ENCODE peak calls at places on chromosomes 7 and 10, in eight cellular contexts. One of them, this sample, is unnamed.

GRCh38 chr10:66625709-66626590 is 299.9 kb upstream of the LRRTM3 start:
- DNase-seq in NCI-H1105 treated with DMSO at 0.1 percent for 48 hours: no peak
- DNase-seq in OCI-LY7: no peak
- DNase-seq in fibroblast of the conjunctiva: no peak
- DNase-seq in endodermal cell: no peak
- DNase-seq in psoas muscle: no peak
- DNase-seq in GOT3: no peak
- DNase-seq in mucosa of gallbladder: no peak
- DNase-seq in this sample: peak

GRCh38 chr7:11969627-11970026 is 137.6 kb upstream of the THSD7A start:
- DNase-seq in mucosa of gallbladder: no peak
- DNase-seq in OCI-LY7: no peak
- DNase-seq in fibroblast of the conjunctiva: no peak
- DNase-seq in endodermal cell: no peak
- DNase-seq in psoas muscle: no peak
- DNase-seq in NCI-H1105 treated with DMSO at 0.1 percent for 48 hours: no peak
- DNase-seq in GOT3: no peak
- DNase-seq in this sample: no peak

GRCh38 chr7:98136423-98136822 is 29.8 kb downstream of the LMTK2 start:
- DNase-seq in endodermal cell: no peak
- DNase-seq in fibroblast of the conjunctiva: no peak
- DNase-seq in psoas muscle: no peak
- DNase-seq in GOT3: no peak
- DNase-seq in mucosa of gallbladder: no peak
- DNase-seq in OCI-LY7: no peak
- DNase-seq in NCI-H1105 treated with DMSO at 0.1 percent for 48 hours: no peak
- DNase-seq in this sample: no peak

GRCh38 chr7:38335490-38336135 is 62.2 kb upstream of the TARP start:
- DNase-seq in fibroblast of the conjunctiva: peak
- DNase-seq in NCI-H1105 treated with DMSO at 0.1 percent for 48 hours: peak
- DNase-seq in endodermal cell: peak
- DNase-seq in psoas muscle: peak
- DNase-seq in mucosa of gallbladder: peak
- DNase-seq in OCI-LY7: peak
- DNase-seq in GOT3: peak
- DNase-seq in this sample: peak

GRCh38 chr7:50962962-50963374 is 180.3 kb upstream of the GRB10 start:
- DNase-seq in fibroblast of the conjunctiva: peak
- DNase-seq in OCI-LY7: no peak
- DNase-seq in endodermal cell: peak
- DNase-seq in psoas muscle: peak
- DNase-seq in GOT3: peak
- DNase-seq in mucosa of gallbladder: peak
- DNase-seq in NCI-H1105 treated with DMSO at 0.1 percent for 48 hours: peak
- DNase-seq in this sample: peak

GRCh38 chr10:36515313-36515712 is 610.1 kb upstream of the ANKRD30A start:
- DNase-seq in OCI-LY7: no peak
- DNase-seq in NCI-H1105 treated with DMSO at 0.1 percent for 48 hours: no peak
- DNase-seq in fibroblast of the conjunctiva: no peak
- DNase-seq in mucosa of gallbladder: no peak
- DNase-seq in psoas muscle: no peak
- DNase-seq in endodermal cell: no peak
- DNase-seq in GOT3: no peak
- DNase-seq in this sample: no peak

GRCh38 chr10:5698062-5698461 is 13.4 kb downstream of the TASOR2 start:
- DNase-seq in NCI-H1105 treated with DMSO at 0.1 percent for 48 hours: no peak
- DNase-seq in mucosa of gallbladder: no peak
- DNase-seq in psoas muscle: no peak
- DNase-seq in endodermal cell: no peak
- DNase-seq in OCI-LY7: no peak
- DNase-seq in GOT3: no peak
- DNase-seq in fibroblast of the conjunctiva: no peak
- DNase-seq in this sample: no peak

GRCh38 chr10:95480102-95480900 is 80.9 kb downstream of the SORBS1 start:
- DNase-seq in mucosa of gallbladder: no peak
- DNase-seq in psoas muscle: no peak
- DNase-seq in NCI-H1105 treated with DMSO at 0.1 percent for 48 hours: no peak
- DNase-seq in OCI-LY7: no peak
- DNase-seq in GOT3: no peak
- DNase-seq in fibroblast of the conjunctiva: no peak
- DNase-seq in endodermal cell: peak
- DNase-seq in this sample: no peak

GRCh38 chr10:33422779-33423520 is 88.5 kb upstream of the NRP1 start:
- DNase-seq in endodermal cell: no peak
- DNase-seq in mucosa of gallbladder: no peak
- DNase-seq in psoas muscle: no peak
- DNase-seq in GOT3: no peak
- DNase-seq in OCI-LY7: no peak
- DNase-seq in fibroblast of the conjunctiva: peak
- DNase-seq in NCI-H1105 treated with DMSO at 0.1 percent for 48 hours: peak
- DNase-seq in this sample: no peak

GRCh38 chr10:9951481-9952257 is 1066.0 kb upstream of the CELF2 start:
- DNase-seq in psoas muscle: no peak
- DNase-seq in fibroblast of the conjunctiva: no peak
- DNase-seq in endodermal cell: no peak
- DNase-seq in mucosa of gallbladder: no peak
- DNase-seq in GOT3: no peak
- DNase-seq in OCI-LY7: no peak
- DNase-seq in NCI-H1105 treated with DMSO at 0.1 percent for 48 hours: no peak
- DNase-seq in this sample: no peak

GRCh38 chr10:127600479-127600878 is 51.4 kb downstream of the NPS start:
- DNase-seq in psoas muscle: no peak
- DNase-seq in endodermal cell: peak
- DNase-seq in mucosa of gallbladder: no peak
- DNase-seq in GOT3: no peak
- DNase-seq in NCI-H1105 treated with DMSO at 0.1 percent for 48 hours: no peak
- DNase-seq in OCI-LY7: no peak
- DNase-seq in fibroblast of the conjunctiva: no peak
- DNase-seq in this sample: no peak

GRCh38 chr10:10514790-10515189 is 502.9 kb upstream of the CELF2 start:
- DNase-seq in psoas muscle: no peak
- DNase-seq in mucosa of gallbladder: no peak
- DNase-seq in NCI-H1105 treated with DMSO at 0.1 percent for 48 hours: no peak
- DNase-seq in endodermal cell: no peak
- DNase-seq in fibroblast of the conjunctiva: no peak
- DNase-seq in GOT3: no peak
- DNase-seq in OCI-LY7: no peak
- DNase-seq in this sample: no peak

GRCh38 chr7:36605261-36605660 is 119.0 kb downstream of the AOAH start:
- DNase-seq in NCI-H1105 treated with DMSO at 0.1 percent for 48 hours: no peak
- DNase-seq in OCI-LY7: no peak
- DNase-seq in endodermal cell: no peak
- DNase-seq in mucosa of gallbladder: no peak
- DNase-seq in fibroblast of the conjunctiva: no peak
- DNase-seq in GOT3: no peak
- DNase-seq in psoas muscle: no peak
- DNase-seq in this sample: no peak

GRCh38 chr7:618539-619355 is 99.1 kb upstream of the PDGFA start:
- DNase-seq in psoas muscle: no peak
- DNase-seq in mucosa of gallbladder: peak
- DNase-seq in fibroblast of the conjunctiva: no peak
- DNase-seq in GOT3: no peak
- DNase-seq in endodermal cell: peak
- DNase-seq in OCI-LY7: no peak
- DNase-seq in NCI-H1105 treated with DMSO at 0.1 percent for 48 hours: no peak
- DNase-seq in this sample: no peak

GRCh38 chr10:69224862-69225657 is 4.9 kb downstream of the HKDC1 start:
- DNase-seq in GOT3: no peak
- DNase-seq in mucosa of gallbladder: no peak
- DNase-seq in endodermal cell: no peak
- DNase-seq in psoas muscle: no peak
- DNase-seq in fibroblast of the conjunctiva: no peak
- DNase-seq in NCI-H1105 treated with DMSO at 0.1 percent for 48 hours: no peak
- DNase-seq in OCI-LY7: peak
- DNase-seq in this sample: peak

GRCh38 chr10:600876-601275 is 88.6 kb downstream of the DIP2C start:
- DNase-seq in OCI-LY7: no peak
- DNase-seq in mucosa of gallbladder: no peak
- DNase-seq in GOT3: no peak
- DNase-seq in endodermal cell: no peak
- DNase-seq in fibroblast of the conjunctiva: no peak
- DNase-seq in NCI-H1105 treated with DMSO at 0.1 percent for 48 hours: peak
- DNase-seq in psoas muscle: no peak
- DNase-seq in this sample: peak

GRCh38 chr7:132750530-132751281 is 174.4 kb upstream of the PLXNA4 start:
- DNase-seq in endodermal cell: no peak
- DNase-seq in mucosa of gallbladder: no peak
- DNase-seq in fibroblast of the conjunctiva: no peak
- DNase-seq in GOT3: no peak
- DNase-seq in OCI-LY7: no peak
- DNase-seq in psoas muscle: no peak
- DNase-seq in NCI-H1105 treated with DMSO at 0.1 percent for 48 hours: no peak
- DNase-seq in this sample: no peak

GRCh38 chr7:80150621-80151273 is 16.1 kb downstream of the GNAI1 start:
- DNase-seq in OCI-LY7: no peak
- DNase-seq in endodermal cell: no peak
- DNase-seq in mucosa of gallbladder: no peak
- DNase-seq in psoas muscle: no peak
- DNase-seq in NCI-H1105 treated with DMSO at 0.1 percent for 48 hours: no peak
- DNase-seq in fibroblast of the conjunctiva: no peak
- DNase-seq in GOT3: no peak
- DNase-seq in this sample: peak

GRCh38 chr10:89481662-89482061 is 53.7 kb downstream of the SLC16A12 start:
- DNase-seq in endodermal cell: no peak
- DNase-seq in fibroblast of the conjunctiva: peak
- DNase-seq in psoas muscle: no peak
- DNase-seq in OCI-LY7: no peak
- DNase-seq in NCI-H1105 treated with DMSO at 0.1 percent for 48 hours: no peak
- DNase-seq in GOT3: no peak
- DNase-seq in mucosa of gallbladder: no peak
- DNase-seq in this sample: peak

GRCh38 chr7:55552320-55553086 is 19.8 kb downstream of the VOPP1 start:
- DNase-seq in psoas muscle: peak
- DNase-seq in mucosa of gallbladder: peak
- DNase-seq in NCI-H1105 treated with DMSO at 0.1 percent for 48 hours: no peak
- DNase-seq in GOT3: no peak
- DNase-seq in OCI-LY7: no peak
- DNase-seq in fibroblast of the conjunctiva: peak
- DNase-seq in endodermal cell: peak
- DNase-seq in this sample: peak

GRCh38 chr10:58645762-58646161 is 133.1 kb downstream of the BICC1 start:
- DNase-seq in OCI-LY7: no peak
- DNase-seq in psoas muscle: no peak
- DNase-seq in endodermal cell: no peak
- DNase-seq in GOT3: no peak
- DNase-seq in mucosa of gallbladder: no peak
- DNase-seq in fibroblast of the conjunctiva: no peak
- DNase-seq in NCI-H1105 treated with DMSO at 0.1 percent for 48 hours: no peak
- DNase-seq in this sample: peak

GRCh38 chr10:10007972-10008371 is 1009.7 kb upstream of the CELF2 start:
- DNase-seq in OCI-LY7: peak
- DNase-seq in fibroblast of the conjunctiva: no peak
- DNase-seq in mucosa of gallbladder: no peak
- DNase-seq in endodermal cell: peak
- DNase-seq in psoas muscle: no peak
- DNase-seq in NCI-H1105 treated with DMSO at 0.1 percent for 48 hours: no peak
- DNase-seq in GOT3: no peak
- DNase-seq in this sample: no peak

GRCh38 chr10:46301056-46301645 is 14.4 kb downstream of the ANTXRL start:
- DNase-seq in NCI-H1105 treated with DMSO at 0.1 percent for 48 hours: no peak
- DNase-seq in psoas muscle: no peak
- DNase-seq in endodermal cell: no peak
- DNase-seq in GOT3: no peak
- DNase-seq in fibroblast of the conjunctiva: no peak
- DNase-seq in mucosa of gallbladder: no peak
- DNase-seq in OCI-LY7: no peak
- DNase-seq in this sample: no peak

GRCh38 chr10:78331391-78331922 is 297.8 kb downstream of the RPS24 start:
- DNase-seq in mucosa of gallbladder: peak
- DNase-seq in OCI-LY7: no peak
- DNase-seq in endodermal cell: peak
- DNase-seq in psoas muscle: peak
- DNase-seq in fibroblast of the conjunctiva: no peak
- DNase-seq in GOT3: no peak
- DNase-seq in NCI-H1105 treated with DMSO at 0.1 percent for 48 hours: no peak
- DNase-seq in this sample: peak

GRCh38 chr7:47568056-47568455 is 13.9 kb downstream of the TNS3 start:
- DNase-seq in endodermal cell: no peak
- DNase-seq in NCI-H1105 treated with DMSO at 0.1 percent for 48 hours: no peak
- DNase-seq in psoas muscle: no peak
- DNase-seq in GOT3: no peak
- DNase-seq in OCI-LY7: no peak
- DNase-seq in mucosa of gallbladder: no peak
- DNase-seq in fibroblast of the conjunctiva: no peak
- DNase-seq in this sample: no peak

GRCh38 chr10:133025558-133026090 is 62.1 kb upstream of the ADGRA1 start:
- DNase-seq in fibroblast of the conjunctiva: no peak
- DNase-seq in endodermal cell: no peak
- DNase-seq in psoas muscle: no peak
- DNase-seq in NCI-H1105 treated with DMSO at 0.1 percent for 48 hours: no peak
- DNase-seq in OCI-LY7: no peak
- DNase-seq in mucosa of gallbladder: no peak
- DNase-seq in GOT3: no peak
- DNase-seq in this sample: no peak

GRCh38 chr10:71212249-71213126 is at the start of gene UNC5B:
- DNase-seq in endodermal cell: peak
- DNase-seq in fibroblast of the conjunctiva: peak
- DNase-seq in GOT3: peak
- DNase-seq in OCI-LY7: peak
- DNase-seq in NCI-H1105 treated with DMSO at 0.1 percent for 48 hours: peak
- DNase-seq in mucosa of gallbladder: peak
- DNase-seq in psoas muscle: peak
- DNase-seq in this sample: peak

GRCh38 chr7:123218866-123219265 is 19.1 kb upstream of the SLC13A1 start:
- DNase-seq in GOT3: no peak
- DNase-seq in fibroblast of the conjunctiva: no peak
- DNase-seq in OCI-LY7: no peak
- DNase-seq in psoas muscle: no peak
- DNase-seq in endodermal cell: no peak
- DNase-seq in mucosa of gallbladder: no peak
- DNase-seq in NCI-H1105 treated with DMSO at 0.1 percent for 48 hours: no peak
- DNase-seq in this sample: no peak

GRCh38 chr7:25621993-25622392 is 393.7 kb upstream of the NPVF start:
- DNase-seq in GOT3: no peak
- DNase-seq in endodermal cell: no peak
- DNase-seq in fibroblast of the conjunctiva: no peak
- DNase-seq in OCI-LY7: no peak
- DNase-seq in mucosa of gallbladder: no peak
- DNase-seq in NCI-H1105 treated with DMSO at 0.1 percent for 48 hours: no peak
- DNase-seq in psoas muscle: no peak
- DNase-seq in this sample: no peak

GRCh38 chr7:100152404-100152803 is 3.7 kb downstream of the LAMTOR4 start:
- DNase-seq in endodermal cell: no peak
- DNase-seq in NCI-H1105 treated with DMSO at 0.1 percent for 48 hours: no peak
- DNase-seq in mucosa of gallbladder: no peak
- DNase-seq in GOT3: no peak
- DNase-seq in OCI-LY7: peak
- DNase-seq in psoas muscle: no peak
- DNase-seq in fibroblast of the conjunctiva: no peak
- DNase-seq in this sample: no peak

GRCh38 chr7:140316165-140316661 is 82.1 kb downstream of the SLC37A3 start:
- DNase-seq in mucosa of gallbladder: peak
- DNase-seq in fibroblast of the conjunctiva: peak
- DNase-seq in psoas muscle: peak
- DNase-seq in GOT3: no peak
- DNase-seq in OCI-LY7: no peak
- DNase-seq in NCI-H1105 treated with DMSO at 0.1 percent for 48 hours: peak
- DNase-seq in endodermal cell: no peak
- DNase-seq in this sample: peak

This sample was measured in adipocyte.